ENCODE peak calls at places on chromosomes 1 and 21, in ten cellular contexts. V is A549; D is right lobe of liver; N is HepG2; Z is left lung; J is cardiac muscle cell; I is adrenal gland; E is SK-N-SH; A is heart right ventricle; S is CD4-positive, alpha-beta memory T cell. O is an unnamed sample. For H3K4me1, the result is how much of the 10 kb centered on the place peaks cover.

GRCh38 chr1:66951513-66951912 is 26.7 kb downstream of the MIER1 start:
- DNase-seq in V (no peak), D (no peak), N (no peak), Z (no peak), J (peak), I (no peak), E (no peak), A (no peak), S (no peak), O (no peak)

GRCh38 chr21:45830720-45831366 is 150.7 kb upstream of the COL6A1 start:
- DNase-seq in V (no peak), D (no peak), N (no peak), Z (no peak), J (no peak), I (no peak), E (no peak), A (no peak), S (no peak), O (no peak)

GRCh38 chr1:60227581-60228252 is 154.1 kb upstream of the C1orf87 start:
- DNase-seq in V (no peak), D (no peak), N (no peak), Z (no peak), J (peak), I (no peak), E (no peak), A (no peak), S (no peak), O (no peak)

GRCh38 chr21:16205527-16205926 is 475.7 kb downstream of the USP25 start:
- DNase-seq in V (no peak), D (no peak), N (no peak), Z (no peak), J (no peak), I (no peak), E (no peak), A (no peak), S (no peak), O (no peak)

GRCh38 chr1:32769524-32770220 is 47.5 kb downstream of the YARS1 start:
- DNase-seq in V (peak), D (no peak), N (no peak), Z (peak), J (peak), I (peak), E (no peak), A (no peak), S (no peak), O (peak)

GRCh38 chr1:204493145-204493881 is 1.3 kb downstream of the PIK3C2B start:
- DNase-seq in V (peak), D (peak), N (peak), Z (peak), J (peak), I (peak), E (peak), A (peak), S (no peak), O (peak)

GRCh38 chr1:94100785-94101612 is 19.9 kb downstream of the ABCA4 start:
- DNase-seq in V (no peak), D (no peak), N (no peak), Z (no peak), J (peak), I (no peak), E (peak), A (no peak), S (no peak), O (no peak)

GRCh38 chr1:186518395-186518794 is 57.5 kb upstream of the PDC start:
- DNase-seq in V (peak), D (no peak), N (no peak), Z (no peak), J (no peak), I (no peak), E (no peak), A (no peak), S (no peak), O (no peak)

GRCh38 chr1:248820041-248820585 is 5.6 kb downstream of the SH3BP5L start:
- DNase-seq in V (no peak), D (no peak), N (no peak), Z (no peak), J (no peak), I (no peak), E (peak), A (no peak), S (no peak), O (no peak)

GRCh38 chr1:246218686-246219085 is 288.4 kb downstream of the SMYD3 start:
- DNase-seq in V (no peak), D (no peak), N (no peak), Z (no peak), J (no peak), I (no peak), E (no peak), A (no peak), S (no peak), O (no peak)

DNA sequence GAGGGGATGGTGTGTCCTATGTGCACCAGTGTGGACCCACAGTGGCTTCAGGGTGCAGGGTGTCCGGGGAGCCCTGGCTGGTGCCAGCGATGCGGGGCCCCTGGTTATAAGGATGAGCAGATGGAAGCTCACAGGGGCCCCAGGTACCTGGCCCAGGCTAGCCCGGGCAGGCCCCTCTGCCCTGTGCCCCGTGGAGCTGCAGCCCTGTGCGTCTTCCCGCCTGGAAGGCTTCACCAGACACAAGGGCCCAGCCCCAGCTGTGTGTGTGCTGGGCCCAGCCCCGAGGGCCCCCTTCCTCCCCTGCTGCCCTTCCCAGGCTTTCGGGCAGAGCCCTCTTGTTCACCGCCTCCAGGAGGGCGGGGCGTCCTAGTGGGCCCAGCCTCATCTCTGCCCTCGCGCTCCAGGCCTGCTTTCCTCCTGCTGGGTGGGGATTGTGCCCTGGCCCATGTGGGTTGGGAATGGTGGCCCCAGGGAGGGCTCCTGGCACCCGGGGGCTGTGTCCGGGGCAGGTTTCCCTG is 15.9 kb downstream of the PFKL start:
- DNase-seq in V (no peak), D (no peak), N (no peak), Z (no peak), J (no peak), I (no peak), E (no peak), A (no peak), S (no peak), O (no peak)
- H3K4me1 ChIP-seq in V (under half), D (under half), N (under half), Z (under half), J (under half), I (under half), E (under half), A (under half), S (under half), O (under half)

GRCh38 chr1:1121611-1122077 is 5.8 kb upstream of the C1orf159 start:
- DNase-seq in V (no peak), D (no peak), N (no peak), Z (peak), J (no peak), I (no peak), E (peak), A (no peak), S (no peak), O (no peak)
- H3K4me3 ChIP-seq in V (no peak), D (no peak), N (no peak), Z (no peak), J (no peak), I (no peak), E (no peak), A (no peak), S (no peak), O (no peak)

DNA sequence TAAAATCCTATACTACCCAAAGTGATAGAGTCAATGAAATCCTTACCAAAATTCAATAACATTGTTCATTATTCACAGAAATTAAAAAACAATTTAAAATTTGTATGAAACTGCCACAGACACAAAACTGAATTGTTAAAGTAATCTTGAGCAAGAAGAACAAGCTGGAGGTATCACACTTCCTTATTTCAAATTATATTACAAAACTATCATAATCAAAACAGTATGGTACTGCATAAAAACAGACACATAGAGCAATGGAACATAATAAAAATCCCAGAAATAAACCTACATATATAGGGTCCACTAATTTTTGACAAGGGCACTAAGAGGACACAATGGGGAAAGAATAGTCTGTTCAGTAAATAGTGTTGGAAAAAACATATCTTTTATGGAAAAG is 316.2 kb downstream of the PTPRC start:
- DNase-seq in V (no peak), D (no peak), N (no peak), Z (no peak), J (no peak), I (no peak), E (no peak), A (no peak), S (no peak), O (no peak)
- H3K4me1 ChIP-seq in V (under half), D (under half), N (under half), Z (under half), J (under half), I (under half), E (under half), A (under half), S (under half), O (under half)

GRCh38 chr1:85182700-85183099 is 18.1 kb downstream of the SYDE2 start:
- DNase-seq in V (no peak), D (no peak), N (no peak), Z (no peak), J (no peak), I (no peak), E (no peak), A (no peak), S (no peak), O (no peak)
- H3K4me3 ChIP-seq in V (no peak), D (no peak), N (no peak), Z (no peak), J (no peak), I (no peak), E (no peak), A (no peak), S (no peak), O (no peak)

DNA sequence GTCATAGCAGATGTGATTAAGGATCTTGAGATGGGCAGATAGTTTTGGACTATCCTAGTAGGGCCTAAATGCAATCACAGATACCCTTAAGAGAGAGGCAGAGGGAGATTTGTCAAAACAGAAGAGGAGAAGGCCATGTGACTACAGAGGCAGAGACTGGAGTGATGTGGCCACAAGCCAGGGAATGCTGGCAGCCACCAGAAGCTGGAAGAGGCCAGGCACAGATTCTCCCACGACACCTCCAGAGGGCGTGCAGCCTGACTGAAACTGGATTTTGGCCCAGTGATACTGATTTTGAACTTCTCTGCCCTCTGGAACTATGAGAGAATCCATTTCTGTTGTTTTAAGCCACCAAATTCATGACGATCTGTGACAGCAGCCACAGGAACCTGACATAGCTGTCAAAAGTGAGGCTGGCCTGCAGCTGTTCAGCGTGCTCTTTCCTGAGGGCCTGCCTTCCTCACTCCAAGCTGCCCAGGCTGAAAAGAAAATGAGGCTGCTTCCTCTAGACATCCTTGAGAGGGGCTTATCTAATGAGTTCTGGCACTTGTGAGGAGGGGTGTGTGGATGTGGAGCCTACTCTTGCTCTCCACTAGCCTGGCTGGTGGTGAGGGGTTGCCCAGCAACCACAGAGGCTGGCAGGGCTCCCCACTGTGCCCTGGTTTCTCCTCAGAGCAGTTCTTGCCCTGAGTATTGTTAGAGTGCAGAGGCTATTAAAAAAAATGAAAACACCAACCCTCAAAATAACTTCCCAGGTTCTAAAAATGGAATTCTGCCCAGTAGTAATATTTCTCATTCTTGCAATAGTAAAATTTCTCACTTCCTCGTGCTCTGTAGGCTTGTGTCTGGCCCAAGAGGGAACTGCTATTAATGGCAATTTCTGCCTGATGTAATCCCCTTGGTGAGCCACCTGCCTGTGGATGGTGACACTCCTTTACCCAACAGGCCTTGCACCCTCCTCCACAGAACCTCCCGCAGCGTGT is 52.4 kb upstream of the EPS8L3 start:
- DNase-seq in V (no peak), D (no peak), N (no peak), Z (no peak), J (peak), I (no peak), E (no peak), A (no peak), S (no peak), O (no peak)
- H3K4me1 ChIP-seq in V (under half), D (under half), N (under half), Z (under half), J (under half), I (under half), E (under half), A (under half), S (under half), O (under half)

GRCh38 chr1:42279055-42279454 is 56.0 kb downstream of the FOXJ3 start:
- DNase-seq in V (no peak), D (no peak), N (no peak), Z (no peak), J (no peak), I (no peak), E (no peak), A (no peak), S (no peak), O (no peak)
- H3K4me3 ChIP-seq in V (no peak), D (no peak), N (no peak), Z (no peak), J (peak), I (no peak), E (no peak), A (no peak), S (no peak), O (no peak)

GRCh38 chr1:16015491-16015890 is 2.4 kb downstream of the HSPB7 start:
- DNase-seq in V (no peak), D (no peak), N (no peak), Z (no peak), J (no peak), I (no peak), E (no peak), A (no peak), S (no peak), O (no peak)
- H3K4me1 ChIP-seq in V (under half), D (under half), N (half or more), Z (under half), J (half or more), I (half or more), E (half or more), A (under half), S (under half), O (under half)

DNA sequence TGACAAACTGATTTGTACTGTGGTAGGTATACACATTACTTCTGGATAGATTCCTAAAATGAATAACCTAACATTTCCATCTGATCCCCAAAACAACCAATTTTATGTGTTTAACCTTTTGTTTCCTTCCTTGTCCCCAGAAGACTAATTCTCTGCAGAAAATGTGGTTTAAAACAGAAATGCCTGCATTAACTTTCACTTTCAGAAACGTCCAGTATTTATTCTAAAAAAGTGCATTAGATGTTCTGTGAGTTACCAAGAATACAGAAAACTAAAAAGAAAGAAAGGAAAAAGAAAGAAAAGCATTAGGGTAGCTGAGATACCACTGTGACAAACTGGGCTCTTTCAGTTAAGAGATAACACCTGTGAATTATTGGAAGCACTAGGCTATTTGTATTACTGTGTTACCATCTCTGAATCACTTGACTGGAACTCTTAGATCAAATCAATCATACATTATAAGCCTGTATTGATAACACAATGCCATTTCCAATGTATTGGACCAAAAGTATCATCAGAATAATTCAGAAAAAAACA is 177.7 kb downstream of the NCAM2 start:
- DNase-seq in V (no peak), D (no peak), N (no peak), Z (no peak), J (no peak), I (no peak), E (no peak), A (no peak), S (no peak), O (no peak)
- H3K4me3 ChIP-seq in V (no peak), D (no peak), N (no peak), Z (no peak), J (no peak), I (no peak), E (peak), A (peak), S (no peak), O (no peak)

GRCh38 chr1:36155560-36156328 is at the start of gene MAP7D1:
- DNase-seq in V (peak), D (peak), N (peak), Z (peak), J (peak), I (peak), E (peak), A (peak), S (peak), O (peak)

GRCh38 chr1:36153476-36153875 is 2.5 kb upstream of the MAP7D1 start:
- DNase-seq in V (no peak), D (no peak), N (no peak), Z (no peak), J (no peak), I (no peak), E (no peak), A (no peak), S (no peak), O (no peak)

GRCh38 chr1:36154335-36154734 is 1.6 kb upstream of the MAP7D1 start:
- DNase-seq in V (no peak), D (no peak), N (no peak), Z (no peak), J (no peak), I (no peak), E (no peak), A (no peak), S (no peak), O (no peak)

GRCh38 chr1:36156329-36157114 is 562 bp downstream of the MAP7D1 start:
- DNase-seq in V (peak), D (peak), N (no peak), Z (peak), J (peak), I (peak), E (peak), A (peak), S (peak), O (peak)

DNA sequence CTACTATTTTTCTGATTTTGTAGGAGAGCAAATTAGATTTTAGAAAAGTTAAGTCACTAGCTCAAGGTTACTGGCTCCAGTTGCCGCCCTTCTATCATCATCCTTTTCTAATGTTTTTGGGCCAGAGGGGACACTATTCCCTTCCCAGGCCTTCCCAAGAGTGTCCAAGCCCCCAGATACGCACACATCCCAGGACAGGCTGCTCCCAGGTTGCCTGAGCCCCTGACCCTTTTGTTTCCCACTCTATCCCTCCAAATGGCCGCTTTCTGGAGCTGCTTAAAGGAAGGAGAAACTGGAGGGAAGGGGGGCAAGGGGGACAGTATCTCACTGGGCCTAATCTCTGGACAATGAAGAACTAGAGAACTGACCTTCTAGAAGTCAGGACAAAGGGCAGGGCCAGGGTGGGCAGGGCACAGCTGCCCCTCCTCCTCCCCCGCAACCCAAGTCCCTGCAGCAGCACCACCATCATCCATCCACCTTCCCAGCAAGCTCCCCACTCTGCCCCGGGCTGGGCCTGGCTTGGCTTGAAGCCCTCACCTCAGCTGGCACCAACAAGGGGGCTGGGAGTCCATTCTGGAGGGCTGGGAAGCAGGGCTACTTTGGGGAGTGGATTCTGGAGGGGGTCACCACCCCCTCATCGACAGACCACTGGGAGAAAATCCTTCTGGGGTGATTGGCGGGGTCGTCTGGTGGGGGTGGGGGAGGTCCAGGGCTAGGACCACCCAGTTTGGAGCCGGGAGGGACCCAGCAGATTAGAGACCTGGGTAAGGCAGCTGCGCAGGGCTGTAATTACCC is 998 bp upstream of the MAP7D1 start:
- DNase-seq in V (no peak), D (no peak), N (no peak), Z (no peak), J (peak), I (peak), E (peak), A (no peak), S (no peak), O (no peak)
- H3K4me1 ChIP-seq in V (half or more), D (under half), N (half or more), Z (under half), J (under half), I (under half), E (under half), A (half or more), S (half or more), O (half or more)

O was measured in lower lobe of right lung.